ENCODE peak calls at places on chromosomes 4 and X, in six cellular contexts. W, P, B, T, C and Q are unnamed samples.

GRCh38 chr4:109912706-109913621 is at the start of gene EGF:
- DNase-seq in W (no peak), T (no peak), C (peak; percentile 15), P (no peak), B (no peak), Q (no peak)

GRCh38 chr4:40189997-40190396 is 6.8 kb upstream of the RHOH start:
- DNase-seq in B (no peak), T (no peak), C (no peak), W (no peak), P (no peak), Q (no peak)

GRCh38 chrX:12929701-12930100 is 23.3 kb downstream of the TLR8 start:
- DNase-seq in W (no peak), T (no peak), B (no peak), P (no peak), C (no peak), Q (no peak)

GRCh38 chr4:150235795-150236385 is 157.6 kb downstream of the DCLK2 start:
- DNase-seq in W (no peak), B (no peak), P (no peak), C (no peak), T (no peak), Q (no peak)

GRCh38 chr4:105674011-105674410 is 34.5 kb downstream of the INTS12 start:
- DNase-seq in W (no peak), T (no peak), B (no peak), P (no peak), C (no peak), Q (no peak)

GRCh38 chrX:1178580-1179057 is 33.8 kb downstream of the CRLF2 start:
- DNase-seq in W (no peak), T (no peak), B (no peak), P (no peak), C (no peak), Q (peak; percentile 56)

GRCh38 chr4:52957220-52957686 is 95.1 kb downstream of the RASL11B start:
- DNase-seq in B (no peak), P (no peak), W (no peak), T (no peak), C (peak; percentile 31), Q (no peak)

GRCh38 chr4:75633846-75634245 is 3.5 kb upstream of the CDKL2 start:
- DNase-seq in T (no peak), P (no peak), C (no peak), W (no peak), B (no peak), Q (peak; percentile 27)

GRCh38 chrX:68838571-68838910 is 9.7 kb downstream of the EFNB1 start:
- DNase-seq in T (no peak), B (no peak), C (no peak), W (no peak), P (no peak), Q (no peak)

GRCh38 chr4:2408401-2408958 is 10.0 kb downstream of the ZFYVE28 start:
- DNase-seq in P (no peak), T (no peak), W (no peak), C (no peak), B (no peak), Q (no peak)

GRCh38 chr4:178577933-178578332 is 1135.7 kb upstream of the AGA start:
- DNase-seq in W (no peak), T (no peak), B (no peak), P (no peak), C (no peak), Q (no peak)

GRCh38 chr4:27775156-27775555 is 914.5 kb downstream of the STIM2 start:
- DNase-seq in T (no peak), P (no peak), B (no peak), C (no peak), W (no peak), Q (no peak)

GRCh38 chr4:111618908-111619307 is 526.3 kb upstream of the FAM241A start:
- DNase-seq in P (no peak), C (no peak), W (no peak), T (no peak), B (no peak), Q (no peak)

GRCh38 chr4:144709159-144709558 is 63.2 kb downstream of the HHIP start:
- DNase-seq in P (no peak), C (no peak), T (no peak), B (no peak), W (no peak), Q (no peak)

GRCh38 chrX:136336623-136337022 is 35.9 kb downstream of the ADGRG4 start:
- DNase-seq in W (no peak), C (no peak), T (no peak), B (no peak), P (no peak), Q (no peak)
- TF ChIP-seq CTCF in W (no peak), C (no peak), T (no peak), B (no peak), P (no peak), Q (peak; percentile 22)

DNA sequence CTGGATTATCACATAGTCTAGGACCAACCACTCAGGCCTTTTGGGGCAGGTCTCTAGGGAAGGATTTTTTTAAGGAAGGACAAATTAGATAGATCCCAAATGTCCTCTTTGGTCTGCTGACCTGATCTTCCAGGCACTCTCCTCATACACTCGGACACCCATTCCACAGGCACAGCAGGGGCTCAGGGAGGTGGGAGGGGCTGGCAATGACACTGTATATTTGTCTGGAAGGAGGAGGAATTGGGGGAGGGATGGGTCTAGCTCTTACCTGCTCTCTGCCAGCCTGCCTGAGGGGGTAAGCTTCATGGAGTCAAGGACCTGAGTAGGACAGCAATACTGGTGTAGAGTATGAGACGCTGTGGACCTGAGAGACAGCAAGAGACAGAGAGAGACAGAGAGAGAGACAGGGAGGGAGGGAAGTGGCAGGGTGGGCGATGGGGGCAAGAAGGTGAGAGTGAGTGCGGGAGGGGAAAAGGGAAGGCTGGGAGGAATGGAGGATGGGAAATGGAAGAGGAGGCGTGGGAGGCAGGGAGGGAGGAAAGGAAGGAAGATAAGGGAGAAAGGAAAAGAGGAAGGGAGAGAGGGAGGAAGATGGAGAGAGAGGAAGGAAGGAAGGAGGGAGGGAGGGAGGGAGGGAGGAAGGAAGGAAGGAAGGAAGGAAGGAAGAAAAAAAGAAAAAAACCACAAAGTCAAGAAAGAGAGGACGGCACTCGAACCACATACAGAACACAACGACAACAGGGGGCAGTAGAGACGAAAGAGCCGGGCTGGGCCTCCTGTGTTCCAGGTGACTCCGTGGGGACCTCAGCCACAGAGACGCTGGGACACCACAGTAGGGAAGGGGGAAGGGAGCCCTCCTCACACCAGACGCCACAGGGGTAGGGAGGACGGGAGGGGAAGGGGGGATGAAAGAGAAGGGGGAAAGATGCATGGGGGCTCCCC is 1.8 kb downstream of the IQSEC2 start:
- DNase-seq in W (no peak), P (no peak), B (no peak), C (no peak), T (no peak), Q (no peak)
- H3K4me3 ChIP-seq in W (peak overlapping the region; percentile 71), P (peak overlapping the region; percentile 58), B (peak overlapping the region; percentile 44), C (no peak overlapping the region), T (peak overlapping the region; percentile 72), Q (peak overlapping the region; percentile 6)

GRCh38 chr4:8602686-8603430 is 10.3 kb downstream of the CPZ start:
- DNase-seq in W (no peak), T (no peak), C (no peak), P (no peak), B (no peak), Q (no peak)

GRCh38 chr4:8605289-8605688 is 12.7 kb downstream of the CPZ start:
- DNase-seq in P (no peak), T (no peak), B (no peak), C (no peak), W (no peak), Q (no peak)

GRCh38 chr4:8606476-8606875 is 13.9 kb downstream of the CPZ start:
- DNase-seq in W (no peak), T (no peak), C (no peak), P (no peak), B (no peak), Q (no peak)

GRCh38 chr4:8601556-8601955 is 9.0 kb downstream of the CPZ start:
- DNase-seq in T (no peak), C (no peak), B (no peak), W (no peak), P (no peak), Q (no peak)

DNA sequence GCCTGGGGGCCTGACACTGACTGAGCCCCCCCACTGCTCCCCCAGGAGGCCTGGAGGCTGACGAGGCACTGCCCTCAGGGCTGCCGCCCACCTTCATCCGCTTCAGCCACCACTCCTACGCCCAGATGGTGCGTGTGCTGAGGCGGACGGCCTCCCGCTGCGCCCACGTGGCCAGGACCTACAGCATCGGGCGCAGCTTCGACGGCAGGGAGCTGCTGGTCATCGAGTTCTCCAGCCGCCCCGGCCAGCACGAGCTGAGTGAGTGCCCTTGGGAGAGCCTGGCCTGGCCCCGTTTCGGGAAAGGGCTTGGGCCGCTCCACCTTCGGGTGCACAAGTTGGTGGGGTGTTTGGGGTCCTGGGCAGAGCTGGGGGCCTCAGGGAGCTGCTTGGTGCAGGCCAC is 11.4 kb downstream of the CPZ start:
- DNase-seq in B (no peak), C (no peak), W (no peak), T (no peak), P (no peak), Q (no peak)
- H3K27me3 ChIP-seq in B (peaks cover 17% of the 10 kb centered on the region), C (no peaks in the 10 kb centered on the region), W (no peaks in the 10 kb centered on the region), T (no peaks in the 10 kb centered on the region), P (peaks cover 19% of the 10 kb centered on the region), Q (no peaks in the 10 kb centered on the region)

GRCh38 chr4:81446634-81447033 is 25.1 kb downstream of the RASGEF1B start:
- DNase-seq in W (no peak), C (no peak), T (no peak), P (no peak), B (no peak), Q (no peak)
- TF ChIP-seq CTCF in W (no peak), C (no peak), T (no peak), P (no peak), B (no peak), Q (no peak)

GRCh38 chr4:168537556-168537955 is 40.7 kb downstream of the PALLD start:
- DNase-seq in W (no peak), P (no peak), C (no peak), B (no peak), T (no peak), Q (no peak)

GRCh38 chr4:168540865-168541607 is 44.2 kb downstream of the PALLD start:
- DNase-seq in C (no peak), P (no peak), W (no peak), T (no peak), B (no peak), Q (no peak)

GRCh38 chr4:168537086-168537485 is 40.2 kb downstream of the PALLD start:
- DNase-seq in W (no peak), B (no peak), T (no peak), P (no peak), C (no peak), Q (no peak)

GRCh38 chr4:168541608-168541953 is 44.7 kb downstream of the PALLD start:
- DNase-seq in P (no peak), C (no peak), B (no peak), W (no peak), T (no peak), Q (no peak)

DNA sequence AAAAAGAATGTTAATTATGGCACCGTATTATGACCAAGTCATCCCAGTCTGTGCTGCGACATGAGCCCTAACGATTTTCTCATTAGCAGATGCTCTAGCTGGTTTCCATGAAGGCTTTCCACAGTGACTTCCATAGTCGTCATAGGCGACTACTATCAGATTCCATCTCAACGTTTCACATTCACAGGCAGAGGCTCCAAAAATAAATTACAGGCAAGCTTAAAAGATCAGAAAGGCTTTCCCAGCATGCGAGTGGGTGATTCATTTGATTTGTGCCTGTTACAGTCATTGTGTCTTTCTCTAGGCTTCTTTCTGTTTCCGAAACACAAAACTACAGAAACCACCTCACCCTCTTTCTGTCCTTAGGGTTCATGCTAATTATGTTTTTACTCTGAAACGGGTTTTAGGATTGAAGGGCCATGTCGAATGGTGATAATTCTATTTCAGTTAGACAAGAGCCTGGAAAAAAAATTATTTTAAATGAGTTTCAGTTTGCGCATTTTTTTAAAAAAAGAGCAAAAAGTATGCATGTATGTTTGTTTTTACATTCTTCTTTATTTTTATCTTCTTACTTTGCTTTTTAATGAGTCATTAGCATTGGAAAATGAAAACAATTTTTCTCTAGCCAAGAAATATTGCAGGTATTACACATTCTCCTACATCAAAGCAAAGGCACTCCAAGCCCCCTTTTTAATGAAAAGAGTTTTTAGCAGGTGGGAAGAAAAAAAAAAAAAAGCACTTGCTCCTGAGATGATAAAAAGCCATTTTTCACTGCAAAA is 43.4 kb downstream of the PALLD start:
- DNase-seq in T (no peak), P (no peak), W (no peak), B (no peak), C (no peak), Q (no peak)
- H3K4me3 ChIP-seq in T (no peak overlapping the region), P (no peak overlapping the region), W (no peak overlapping the region), B (no peak overlapping the region), C (no peak overlapping the region), Q (no peak overlapping the region)